ENCODE peak calls at places on chromosomes 16 and 17, in seven cellular contexts. J is endothelial cell, K is HEK293T, Z is neural crest cell, T is K562, Y is MV-4-11, D is HuH-7. A is an unnamed sample.

GRCh38 chr16:21656795-21657768 is 4.7 kb upstream of the IGSF6 start:
- DNase-seq in J (peak), K (peak), Z (peak), T (peak), Y (peak), D (peak), A (peak)

GRCh38 chr16:55035037-55035436 is 104.4 kb downstream of the IRX5 start:
- DNase-seq in J (peak), K (peak), Z (peak), T (peak), Y (peak), D (peak), A (peak)

GRCh38 chr17:81906476-81907218 is 4.6 kb downstream of the PCYT2 start:
- DNase-seq in J (no peak), K (no peak), Z (no peak), T (no peak), Y (no peak), D (no peak), A (no peak)

GRCh38 chr16:30113711-30114333 is 485 bp upstream of the GDPD3 start:
- DNase-seq in J (no peak), K (no peak), Z (no peak), T (no peak), Y (no peak), D (no peak), A (no peak)

GRCh38 chr16:65884018-65884417 is 482.5 kb upstream of the CDH5 start:
- DNase-seq in J (no peak), K (no peak), Z (no peak), T (no peak), Y (no peak), D (no peak), A (no peak)

GRCh38 chr17:16406742-16407674 is 8.4 kb upstream of the TRPV2 start:
- DNase-seq in J (peak), K (no peak), Z (peak), T (peak), Y (no peak), D (peak), A (peak)

GRCh38 chr16:4217246-4218131 is 24.4 kb downstream of the SRL start:
- DNase-seq in J (no peak), K (peak), Z (no peak), T (no peak), Y (no peak), D (no peak), A (peak)

GRCh38 chr16:5035909-5036227 is 2.1 kb upstream of the NAGPA start:
- DNase-seq in J (no peak), K (no peak), Z (no peak), T (no peak), Y (no peak), D (no peak), A (no peak)

GRCh38 chr17:64992325-64992802 is 64.2 kb downstream of the GNA13 start:
- DNase-seq in J (no peak), K (no peak), Z (no peak), T (no peak), Y (peak), D (no peak), A (no peak)

GRCh38 chr16:66486773-66487579 is 59.9 kb downstream of the BEAN1 start:
- DNase-seq in J (no peak), K (no peak), Z (no peak), T (no peak), Y (peak), D (no peak), A (no peak)

GRCh38 chr16:89949756-89950155 is 1.2 kb downstream of the DEF8 start:
- DNase-seq in J (no peak), K (no peak), Z (no peak), T (no peak), Y (no peak), D (no peak), A (no peak)

GRCh38 chr17:72657467-72658317 is 434.8 kb downstream of the SLC39A11 start:
- DNase-seq in J (no peak), K (no peak), Z (no peak), T (no peak), Y (no peak), D (no peak), A (no peak)

GRCh38 chr17:57597531-57598453 is 147.3 kb downstream of the CCDC182 start:
- DNase-seq in J (peak), K (peak), Z (peak), T (peak), Y (peak), D (peak), A (peak)